ENCODE peak calls at places on chromosomes 5 and 9, in six cellular contexts. One of them, this sample, is unnamed.

GRCh38 chr9:78542491-78543175 is 245.7 kb downstream of the PSAT1 start:
- DNase-seq in dorsolateral prefrontal cortex: no peak
- DNase-seq in OCI-LY7: no peak
- DNase-seq in body of pancreas: no peak
- DNase-seq in GM12865: no peak
- DNase-seq in A673: no peak
- DNase-seq in this sample: no peak

GRCh38 chr9:27407491-27407890 is 110.5 kb upstream of the EQTN start:
- DNase-seq in GM12865: no peak
- DNase-seq in body of pancreas: no peak
- DNase-seq in dorsolateral prefrontal cortex: no peak
- DNase-seq in OCI-LY7: no peak
- DNase-seq in A673: no peak
- DNase-seq in this sample: no peak

GRCh38 chr9:131667576-131667975 is 72.3 kb downstream of the RAPGEF1 start:
- DNase-seq in dorsolateral prefrontal cortex: no peak
- DNase-seq in OCI-LY7: no peak
- DNase-seq in A673: no peak
- DNase-seq in body of pancreas: no peak
- DNase-seq in GM12865: peak
- DNase-seq in this sample: peak

GRCh38 chr9:124695280-124695890 is 75.7 kb downstream of the NR6A1 start:
- DNase-seq in GM12865: no peak
- DNase-seq in body of pancreas: no peak
- DNase-seq in A673: no peak
- DNase-seq in dorsolateral prefrontal cortex: no peak
- DNase-seq in OCI-LY7: no peak
- DNase-seq in this sample: no peak

GRCh38 chr9:16626577-16627130 is 243.8 kb downstream of the BNC2 start:
- DNase-seq in body of pancreas: no peak
- DNase-seq in dorsolateral prefrontal cortex: no peak
- DNase-seq in GM12865: peak
- DNase-seq in OCI-LY7: no peak
- DNase-seq in A673: no peak
- DNase-seq in this sample: no peak

GRCh38 chr9:38026021-38026809 is 42.8 kb downstream of the SHB start:
- DNase-seq in GM12865: peak
- DNase-seq in A673: peak
- DNase-seq in OCI-LY7: no peak
- DNase-seq in body of pancreas: no peak
- DNase-seq in dorsolateral prefrontal cortex: no peak
- DNase-seq in this sample: no peak

GRCh38 chr9:89254058-89254772 is 56.8 kb upstream of the CKS2 start:
- DNase-seq in body of pancreas: no peak
- DNase-seq in OCI-LY7: no peak
- DNase-seq in A673: no peak
- DNase-seq in GM12865: no peak
- DNase-seq in dorsolateral prefrontal cortex: no peak
- DNase-seq in this sample: no peak

GRCh38 chr9:90580576-90580975 is 62.0 kb downstream of the DIRAS2 start:
- DNase-seq in OCI-LY7: no peak
- DNase-seq in body of pancreas: no peak
- DNase-seq in A673: no peak
- DNase-seq in dorsolateral prefrontal cortex: no peak
- DNase-seq in GM12865: no peak
- DNase-seq in this sample: no peak

DNA sequence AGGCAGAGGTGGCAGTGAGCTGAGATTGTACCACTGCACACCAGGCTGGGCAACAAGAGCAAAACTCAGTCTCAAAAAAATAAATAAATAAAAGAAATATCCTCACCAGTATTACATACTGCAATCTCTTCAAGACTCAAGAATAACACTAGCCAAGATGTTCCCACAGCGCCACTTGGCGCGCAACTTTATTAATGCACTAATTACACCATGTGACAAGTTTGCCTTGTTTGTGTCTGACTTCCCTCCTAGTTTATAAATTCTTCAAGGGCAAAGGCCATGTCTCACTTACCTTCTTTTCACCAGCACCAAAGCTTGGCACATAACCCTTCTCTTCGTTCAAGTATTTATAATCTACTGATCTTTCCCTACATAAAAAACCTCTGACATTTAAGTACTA is 4.8 kb downstream of the SKP1 start:
- DNase-seq in GM12865: no peak
- DNase-seq in dorsolateral prefrontal cortex: no peak
- DNase-seq in body of pancreas: no peak
- DNase-seq in A673: peak
- DNase-seq in OCI-LY7: no peak
- DNase-seq in this sample: no peak
- TF ChIP-seq CTCF in GM12865: no peak
- TF ChIP-seq CTCF in dorsolateral prefrontal cortex: no peak
- TF ChIP-seq CTCF in body of pancreas: no peak
- TF ChIP-seq CTCF in A673: peak
- TF ChIP-seq CTCF in OCI-LY7: no peak
- TF ChIP-seq CTCF in this sample: no peak

DNA sequence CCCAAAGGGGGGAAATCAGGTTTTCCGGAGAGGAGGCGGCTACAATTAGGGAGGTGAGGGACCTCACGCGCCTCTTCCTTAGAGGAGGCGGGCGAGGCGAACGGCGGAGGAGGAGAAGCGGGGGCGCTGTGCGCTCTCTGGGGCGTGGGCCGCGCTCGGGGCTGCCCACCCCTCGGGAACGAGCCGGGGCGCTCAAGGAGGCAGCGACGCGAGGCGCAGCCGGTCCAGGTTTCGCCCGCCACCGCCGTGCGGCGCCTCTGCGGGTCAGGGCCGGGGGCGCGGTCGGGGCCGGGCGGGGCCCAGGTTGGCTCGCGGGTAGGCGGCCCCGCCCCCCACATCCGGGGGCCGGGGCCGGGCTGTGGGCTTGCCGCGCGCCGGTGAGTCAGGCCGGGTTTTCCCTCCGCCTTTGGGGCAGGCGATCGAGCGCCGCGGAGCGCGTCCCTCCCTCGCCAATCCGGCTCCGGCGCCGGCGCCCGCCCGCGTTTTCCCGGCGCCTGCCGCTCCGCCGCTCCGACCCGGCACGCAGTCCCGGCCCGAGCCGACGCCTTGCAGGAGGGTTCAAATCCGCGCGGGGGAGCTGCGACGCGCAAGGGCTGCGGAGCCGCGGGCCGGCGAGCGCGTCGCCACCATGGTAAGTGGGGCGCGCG is at the start of gene N4BP3:
- DNase-seq in dorsolateral prefrontal cortex: no peak
- DNase-seq in OCI-LY7: peak
- DNase-seq in GM12865: peak
- DNase-seq in A673: peak
- DNase-seq in body of pancreas: peak
- DNase-seq in this sample: peak
- TF ChIP-seq CTCF in dorsolateral prefrontal cortex: no peak
- TF ChIP-seq CTCF in OCI-LY7: peak
- TF ChIP-seq CTCF in GM12865: peak
- TF ChIP-seq CTCF in A673: no peak
- TF ChIP-seq CTCF in body of pancreas: no peak
- TF ChIP-seq CTCF in this sample: peak

GRCh38 chr9:1599961-1600360 is 415.2 kb upstream of the SMARCA2 start:
- DNase-seq in A673: no peak
- DNase-seq in dorsolateral prefrontal cortex: no peak
- DNase-seq in OCI-LY7: no peak
- DNase-seq in GM12865: no peak
- DNase-seq in body of pancreas: no peak
- DNase-seq in this sample: no peak

GRCh38 chr9:1606253-1606652 is 408.9 kb upstream of the SMARCA2 start:
- DNase-seq in A673: no peak
- DNase-seq in GM12865: peak
- DNase-seq in body of pancreas: no peak
- DNase-seq in OCI-LY7: no peak
- DNase-seq in dorsolateral prefrontal cortex: no peak
- DNase-seq in this sample: no peak

DNA sequence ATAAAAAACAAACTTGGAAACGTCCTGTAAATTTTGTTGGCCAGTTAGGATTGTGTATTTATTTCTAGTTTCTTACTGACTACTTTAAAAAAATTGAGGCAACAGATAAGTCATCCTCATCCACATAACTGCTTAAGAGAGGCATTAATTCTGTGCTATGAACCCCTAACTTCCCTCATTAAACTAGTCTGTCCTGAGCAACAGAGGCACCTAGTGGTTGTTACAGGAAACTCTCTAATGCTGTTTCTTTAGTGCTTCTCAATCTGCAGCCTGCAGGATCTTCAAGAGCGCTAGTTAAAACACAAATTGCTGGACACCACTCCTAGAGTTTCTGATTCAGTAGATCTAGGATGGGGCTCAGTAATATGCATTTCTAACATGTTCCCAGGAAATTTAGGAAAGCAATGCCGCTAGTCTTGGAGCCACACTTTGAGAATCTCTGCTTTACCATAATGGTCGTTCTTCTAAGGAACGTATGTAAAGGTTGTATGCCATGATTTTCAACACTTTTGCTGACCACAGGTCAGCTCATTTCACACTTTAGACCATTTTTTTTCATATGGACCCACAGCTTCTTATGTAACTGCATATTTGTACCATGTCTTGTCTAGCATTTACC is 410.1 kb upstream of the SMARCA2 start:
- DNase-seq in dorsolateral prefrontal cortex: no peak
- DNase-seq in GM12865: peak
- DNase-seq in OCI-LY7: peak
- DNase-seq in body of pancreas: no peak
- DNase-seq in A673: peak
- DNase-seq in this sample: peak
- TF ChIP-seq CTCF in dorsolateral prefrontal cortex: peak
- TF ChIP-seq CTCF in GM12865: peak
- TF ChIP-seq CTCF in OCI-LY7: peak
- TF ChIP-seq CTCF in body of pancreas: peak
- TF ChIP-seq CTCF in A673: peak
- TF ChIP-seq CTCF in this sample: peak

DNA sequence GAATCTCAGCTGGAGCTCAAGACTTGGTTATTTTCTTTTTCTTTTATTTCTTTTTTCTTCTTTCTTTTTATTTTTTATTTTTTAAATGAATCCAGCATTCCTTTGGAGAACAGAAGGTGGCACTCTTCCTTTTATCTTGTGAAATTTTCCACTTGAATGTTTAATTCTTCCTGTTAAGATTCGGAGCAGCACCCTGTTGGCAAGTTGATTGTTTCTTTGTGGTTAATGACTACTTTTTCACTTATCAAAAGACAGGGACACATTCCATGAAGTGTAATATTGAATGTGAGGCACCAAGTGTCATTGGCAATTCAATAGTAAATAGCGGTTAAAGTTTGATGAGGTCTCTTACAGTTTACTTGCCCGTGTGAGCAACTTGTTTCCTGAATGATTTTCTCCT is 240.5 kb upstream of the CHD1 start:
- DNase-seq in GM12865: no peak
- DNase-seq in dorsolateral prefrontal cortex: no peak
- DNase-seq in OCI-LY7: no peak
- DNase-seq in body of pancreas: no peak
- DNase-seq in A673: peak
- DNase-seq in this sample: no peak
- TF ChIP-seq CTCF in GM12865: no peak
- TF ChIP-seq CTCF in dorsolateral prefrontal cortex: peak
- TF ChIP-seq CTCF in OCI-LY7: peak
- TF ChIP-seq CTCF in body of pancreas: peak
- TF ChIP-seq CTCF in A673: peak
- TF ChIP-seq CTCF in this sample: no peak

This sample was measured in GM20000.